ENCODE peak calls at places on chromosomes 13 and 19, in five cellular contexts. Z is GM23338, L is HepG2, T is HCT116, C is SK-N-SH. Q is an unnamed sample. For H3K27me3, the result is how much of the 10 kb centered on the place peaks cover.

GRCh38 chr13:25869941-25870340 is 181.9 kb downstream of the SHISA2 start:
- DNase-seq in C (no peak), Z (no peak), L (no peak), T (no peak), Q (no peak)

GRCh38 chr13:63910406-63910957 is 2494.8 kb upstream of the PCDH20 start:
- DNase-seq in T (no peak), C (no peak), Z (peak), L (peak), Q (peak)

GRCh38 chr13:51821666-51822065 is 17.7 kb upstream of the DHRS12 start:
- DNase-seq in Z (no peak), C (no peak), L (no peak), T (no peak), Q (peak)

GRCh38 chr19:280541-281007 is 10.6 kb downstream of the PLPP2 start:
- DNase-seq in Z (peak), C (no peak), T (no peak), L (no peak), Q (no peak)

GRCh38 chr19:58060231-58060630 is 1.1 kb downstream of the ZNF135 start:
- DNase-seq in T (no peak), C (no peak), Z (no peak), L (no peak), Q (no peak)

GRCh38 chr19:3766520-3766919 is 4.0 kb downstream of the MRPL54 start:
- DNase-seq in L (no peak), C (no peak), T (no peak), Z (no peak), Q (peak)

GRCh38 chr13:79459906-79460305 is 21.0 kb upstream of the NDFIP2 start:
- DNase-seq in T (no peak), C (no peak), L (no peak), Z (no peak), Q (no peak)

GRCh38 chr13:79548886-79549285 is 67.9 kb downstream of the NDFIP2 start:
- DNase-seq in L (no peak), T (no peak), Z (no peak), C (peak), Q (no peak)

GRCh38 chr13:31236211-31236786 is 36.5 kb downstream of the B3GLCT start:
- DNase-seq in C (peak), Z (peak), T (peak), L (peak), Q (peak)

GRCh38 chr19:6765738-6766356 is 1.4 kb downstream of the SH2D3A start:
- DNase-seq in T (peak), C (no peak), Z (peak), L (peak), Q (no peak)

DNA sequence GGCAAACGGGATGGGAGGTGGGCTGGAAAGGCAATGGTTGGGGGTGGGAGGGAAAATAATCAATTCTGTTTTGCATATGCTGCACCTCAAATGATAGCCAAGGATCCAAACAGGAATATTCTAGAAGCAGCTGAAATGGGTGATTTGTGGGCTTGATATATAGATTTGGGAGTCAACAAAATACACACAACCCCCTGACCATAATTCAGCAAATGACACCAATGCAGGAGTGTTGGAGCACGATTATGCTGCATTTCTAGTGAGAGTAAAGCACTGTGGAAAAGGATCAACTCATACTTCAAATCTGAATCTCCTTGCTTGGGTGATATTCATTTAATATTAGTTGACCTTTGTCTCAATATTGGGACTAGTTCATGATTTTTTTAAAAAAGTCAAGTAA is 36.0 kb downstream of the LCP1 start:
- DNase-seq in C (no peak), L (no peak), T (no peak), Z (no peak), Q (no peak)
- H3K27me3 ChIP-seq in C (under half), L (under half), T (under half), Z (under half), Q (under half)

DNA sequence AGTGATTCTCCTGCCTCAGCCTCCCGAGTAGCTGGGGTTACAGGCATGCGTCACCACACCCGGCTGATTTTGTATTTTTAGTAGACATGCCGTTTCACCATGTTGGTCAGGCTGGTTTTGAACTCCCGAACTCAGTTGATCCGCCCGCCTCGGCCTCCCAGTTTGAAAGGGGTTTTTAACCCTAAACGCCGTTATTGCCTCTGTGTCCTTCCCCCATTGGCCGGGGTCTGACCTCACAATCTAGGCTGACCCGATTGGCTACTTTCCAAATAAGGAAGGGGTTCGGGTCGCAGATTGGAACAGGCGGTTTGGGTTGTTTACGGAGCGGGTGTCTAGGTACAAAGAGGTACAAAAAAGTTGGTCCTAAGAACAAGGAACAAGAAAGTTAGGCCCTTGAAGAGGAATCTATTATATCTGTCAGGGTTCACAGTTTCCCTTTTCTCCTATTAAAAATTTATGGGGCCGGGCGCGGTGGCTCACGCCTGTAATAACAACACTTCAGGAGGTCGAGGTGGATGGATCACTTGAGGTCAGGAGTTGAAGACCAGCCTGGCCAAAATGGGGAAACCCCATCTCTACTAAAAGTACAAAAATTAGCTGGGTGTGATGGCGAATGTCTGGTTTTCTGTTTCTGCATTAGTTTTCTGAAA is 1.0 kb downstream of the ZNF253 start:
- DNase-seq in T (no peak), C (peak), Z (peak), L (peak), Q (peak)
- TF ChIP-seq REST in T (no peak), C (no peak), Z (no peak), L (no peak), Q (no peak)

DNA sequence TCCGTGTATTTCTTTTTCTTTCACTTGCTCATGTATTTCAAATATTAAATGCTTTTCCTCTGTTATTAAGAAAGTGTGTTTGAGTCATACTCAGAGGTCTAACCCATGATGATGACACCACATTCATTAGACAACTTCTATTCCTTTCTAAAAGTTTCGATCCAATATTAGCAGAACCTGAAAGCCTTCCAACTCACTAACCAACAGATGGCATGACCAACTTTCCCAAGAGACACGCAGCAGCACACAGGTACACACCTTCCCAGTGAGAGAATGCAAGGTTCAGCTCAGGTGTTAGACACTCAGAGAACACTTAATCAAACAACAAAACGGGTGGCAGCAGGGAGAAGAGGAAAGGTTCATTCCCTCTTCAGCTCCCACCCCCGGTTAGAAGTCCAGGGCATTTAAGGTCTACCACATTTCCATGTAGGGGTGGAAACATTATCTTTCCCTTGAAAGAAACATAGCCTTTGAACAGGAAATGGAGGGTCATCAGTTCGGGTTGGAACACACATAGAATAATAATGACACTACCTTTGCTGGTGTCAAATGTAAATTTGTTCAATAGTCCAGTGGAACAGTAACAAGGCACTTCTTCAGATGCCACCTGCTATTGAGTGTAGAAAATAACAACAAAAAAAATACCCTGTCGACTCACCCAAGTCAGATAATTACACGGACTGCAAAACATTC is 404.2 kb downstream of the COG6 start:
- DNase-seq in L (no peak), Z (no peak), T (no peak), C (no peak), Q (no peak)
- TF ChIP-seq POLR2AphosphoS5 in L (no peak), Z (no peak), T (no peak), C (no peak), Q (no peak)

DNA sequence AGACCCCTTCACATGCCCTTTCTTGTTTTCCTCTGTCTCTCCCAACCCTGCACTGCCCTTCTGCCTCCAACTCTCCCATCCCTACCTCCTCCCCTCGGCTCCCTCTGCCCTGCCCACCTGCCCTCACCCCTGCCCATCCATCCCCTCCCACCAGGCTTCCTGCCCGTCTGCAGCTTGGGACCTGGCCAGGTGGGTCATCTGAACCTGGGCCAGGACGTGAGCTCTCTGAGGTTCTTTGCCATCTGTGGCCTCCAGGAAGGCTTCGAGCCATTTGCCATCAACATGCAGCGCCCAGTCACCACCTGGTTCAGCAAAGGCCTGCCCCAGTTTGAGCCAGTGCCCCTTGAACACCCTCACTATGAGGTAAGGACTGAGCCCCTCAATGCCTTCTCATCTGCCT is 35.7 kb downstream of the RYR1 start:
- DNase-seq in L (no peak), Z (no peak), T (no peak), C (no peak), Q (no peak)
- H3K27me3 ChIP-seq in L (under half), Z (under half), T (under half), C (under half), Q (under half)

DNA sequence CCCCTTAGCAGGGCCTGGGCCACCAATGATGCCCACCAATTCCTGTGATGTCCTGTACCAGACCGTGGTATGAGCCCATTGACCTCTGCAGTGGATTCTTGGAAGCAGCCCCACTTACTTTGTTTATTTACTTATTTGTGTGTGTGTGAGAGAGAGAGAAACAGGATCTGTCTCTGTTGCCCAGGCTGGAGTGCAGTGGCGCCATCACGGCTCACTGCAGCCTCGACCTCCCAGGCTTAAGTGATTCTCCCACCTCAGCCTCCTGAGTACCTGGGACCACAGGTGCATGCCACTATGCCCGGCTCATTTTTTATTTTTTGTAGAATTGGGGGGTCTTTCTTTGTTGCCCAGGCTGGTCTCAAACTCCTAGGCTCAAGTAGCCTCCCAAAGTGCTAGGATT is 13.0 kb downstream of the MYO9B start:
- DNase-seq in Z (no peak), C (no peak), L (no peak), T (no peak), Q (no peak)
- TF ChIP-seq REST in Z (no peak), C (no peak), L (no peak), T (no peak), Q (no peak)

GRCh38 chr13:61010358-61010757 is 405.3 kb downstream of the PCDH20 start:
- DNase-seq in C (no peak), Z (no peak), T (no peak), L (no peak), Q (no peak)
- TF ChIP-seq POLR2AphosphoS5 in C (no peak), Z (no peak), T (no peak), L (no peak), Q (no peak)

GRCh38 chr13:96091164-96091931 is 1.4 kb downstream of the HS6ST3 start:
- DNase-seq in L (no peak), C (peak), T (no peak), Z (peak), Q (no peak)

GRCh38 chr13:96089749-96090239 is at the start of gene HS6ST3:
- DNase-seq in L (no peak), Z (peak), T (peak), C (peak), Q (no peak)

GRCh38 chr13:96093296-96094006 is 3.5 kb downstream of the HS6ST3 start:
- DNase-seq in C (no peak), T (no peak), L (no peak), Z (no peak), Q (no peak)

GRCh38 chr13:96090240-96091101 is 564 bp downstream of the HS6ST3 start:
- DNase-seq in T (no peak), Z (peak), C (peak), L (no peak), Q (no peak)

DNA sequence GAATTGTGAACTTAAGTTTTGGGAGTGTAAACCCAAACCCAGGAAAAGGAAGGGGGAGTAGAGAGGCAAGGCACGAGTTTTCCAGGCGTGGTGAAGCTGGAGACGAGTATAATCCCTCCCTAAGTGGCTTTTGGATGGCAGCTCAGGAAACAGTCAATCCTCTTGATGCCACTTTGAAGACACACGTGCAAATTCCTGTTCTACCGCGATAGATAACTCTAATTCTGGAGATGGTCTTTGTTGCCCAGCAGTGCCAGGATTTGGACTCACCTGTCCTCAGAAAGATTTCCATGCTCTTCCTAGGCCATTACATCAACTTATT is 2.0 kb downstream of the HS6ST3 start:
- DNase-seq in Z (no peak), T (no peak), L (no peak), C (no peak), Q (no peak)
- H3K27me3 ChIP-seq in Z (half or more), T (half or more), L (under half), C (under half), Q (half or more)

DNA sequence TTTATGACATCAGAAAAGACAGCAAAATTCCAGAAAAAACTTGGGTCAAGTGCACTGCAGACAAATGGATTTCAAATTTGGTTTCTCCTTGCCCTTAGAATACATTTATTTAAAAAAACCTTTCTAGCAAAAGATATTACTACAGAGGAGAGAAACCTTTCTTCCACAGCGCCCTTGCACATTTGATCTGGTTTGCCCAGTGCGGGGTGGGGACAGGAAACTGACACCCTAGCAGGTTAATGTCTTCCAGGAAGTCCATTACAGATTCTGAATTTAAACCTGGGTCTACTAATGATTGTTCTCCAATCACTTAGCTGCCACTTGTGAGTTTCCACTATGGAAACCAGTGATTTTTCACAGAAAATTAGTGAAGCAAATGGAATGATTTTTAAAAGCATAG is 53.8 kb upstream of the ATP12A start:
- DNase-seq in C (no peak), Z (no peak), T (no peak), L (no peak), Q (no peak)
- TF ChIP-seq REST in C (no peak), Z (no peak), T (no peak), L (no peak), Q (no peak)

DNA sequence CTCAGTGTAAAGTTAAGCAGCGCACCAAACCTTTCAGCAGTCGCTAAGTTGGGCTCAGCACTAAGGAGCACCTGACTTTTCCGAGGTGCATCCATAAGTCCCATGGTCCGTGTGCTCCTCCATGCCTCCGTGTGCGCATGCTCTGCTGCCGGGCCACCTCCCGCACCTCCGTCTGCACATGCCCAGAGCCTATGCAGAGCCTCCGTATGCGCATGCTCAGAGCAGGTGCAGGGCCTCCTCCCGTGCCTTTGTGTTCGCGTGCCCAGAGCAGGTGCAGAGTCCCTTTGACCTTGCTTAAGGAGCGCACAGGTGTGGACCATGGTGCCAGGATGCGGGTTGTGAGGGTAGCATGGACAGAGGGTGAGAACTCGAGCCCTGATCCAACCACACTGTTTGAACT is 46.0 kb downstream of the ATP11A start:
- DNase-seq in C (no peak), L (no peak), Z (peak), T (no peak), Q (no peak)
- TF ChIP-seq POLR2AphosphoS5 in C (no peak), L (no peak), Z (peak), T (no peak), Q (no peak)

Q was measured in HL-60.